ENCODE peak calls at places on chromosomes 16 and 17, in seven cellular contexts. F is heart right ventricle; P is Kasumi-1; J is activated CD4-positive, alpha-beta T cell treated with anti-CD3 and anti-CD28 coated beads, Interleukin-2, amount 50 U/mL, for 1 hour; G is neuronal stem cell; O is astrocyte of the hippocampus; K is fibroblast of mammary gland. T is an unnamed sample.
A peak's percentile ranks its signal among the peaks of the same experiment; 100 is the strongest.

GRCh38 chr16:1276580-1276878 is 20.7 kb downstream of the TPSD1 start:
- DNase-seq in F (no peak), P (no peak), J (no peak), G (no peak), O (no peak), K (no peak), T (no peak)

GRCh38 chr16:22324787-22325597 is 27.8 kb downstream of the POLR3E start:
- DNase-seq in F (no peak), P (no peak), J (no peak), G (no peak), O (no peak), K (peak; percentile 5), T (no peak)

GRCh38 chr16:74825941-74826340 is 51.3 kb upstream of the FA2H start:
- DNase-seq in F (no peak), P (no peak), J (no peak), G (no peak), O (no peak), K (no peak), T (no peak)

GRCh38 chr16:69114976-69115355 is 9.5 kb downstream of the HAS3 start:
- DNase-seq in F (no peak), P (no peak), J (no peak), G (no peak), O (no peak), K (no peak), T (no peak)

GRCh38 chr17:17457680-17458079 is 19.1 kb upstream of the MED9 start:
- DNase-seq in F (no peak), P (no peak), J (no peak), G (no peak), O (no peak), K (no peak), T (no peak)

GRCh38 chr16:14492614-14493013 is 137.4 kb downstream of the PARN start:
- DNase-seq in F (no peak), P (no peak), J (no peak), G (no peak), O (no peak), K (no peak), T (no peak)

GRCh38 chr17:76497979-76498885 is 3.0 kb downstream of the RHBDF2 start:
- DNase-seq in F (peak; percentile 87), P (no peak), J (no peak), G (no peak), O (peak; percentile 90), K (peak; percentile 69), T (no peak)

GRCh38 chr16:25721439-25721838 is 29.7 kb downstream of the HS3ST4 start:
- DNase-seq in F (no peak), P (no peak), J (no peak), G (no peak), O (no peak), K (no peak), T (no peak)

GRCh38 chr17:77124192-77124908 is 16.4 kb upstream of the SEC14L1 start:
- DNase-seq in F (no peak), P (no peak), J (no peak), G (no peak), O (peak; percentile 90), K (peak; percentile 71), T (no peak)

GRCh38 chr17:45302649-45303173 is 14.1 kb downstream of the MAP3K14 start:
- DNase-seq in F (no peak), P (peak; percentile 9), J (no peak), G (no peak), O (peak; percentile 63), K (peak; percentile 76), T (peak; percentile 89)

GRCh38 chr16:88345031-88345942 is 37.5 kb upstream of the ZNF469 start:
- DNase-seq in F (no peak), P (no peak), J (no peak), G (no peak), O (no peak), K (no peak), T (no peak)

GRCh38 chr17:75077490-75078096 is 10.2 kb upstream of the SLC16A5 start:
- DNase-seq in F (peak; percentile 84), P (no peak), J (peak; percentile 50), G (no peak), O (peak; percentile 69), K (no peak), T (no peak)

GRCh38 chr17:46777943-46778915 is 40.3 kb downstream of the WNT3 start:
- DNase-seq in F (no peak), P (peak; percentile 17), J (no peak), G (no peak), O (no peak), K (no peak), T (peak; percentile 2)

GRCh38 chr17:56793947-56794346 is 39.8 kb downstream of the C17orf67 start:
- DNase-seq in F (no peak), P (no peak), J (no peak), G (no peak), O (no peak), K (no peak), T (peak; percentile 87)

GRCh38 chr17:50931003-50931878 is 65.1 kb upstream of the TOB1 start:
- DNase-seq in F (peak; percentile 87), P (peak; percentile 92), J (peak; percentile 40), G (peak; percentile 76), O (peak; percentile 93), K (peak; percentile 79), T (peak; percentile 99)

GRCh38 chr17:7094661-7095064 is 14.6 kb upstream of the CLEC10A start:
- DNase-seq in F (no peak), P (no peak), J (no peak), G (no peak), O (no peak), K (no peak), T (peak; percentile 50)

GRCh38 chr16:1673424-1674151 is 4.5 kb upstream of the JPT2 start:
- DNase-seq in F (no peak), P (no peak), J (no peak), G (no peak), O (no peak), K (no peak), T (no peak)

GRCh38 chr17:31393749-31394146 is 2.3 kb downstream of the RAB11FIP4 start:
- DNase-seq in F (no peak), P (no peak), J (no peak), G (no peak), O (no peak), K (no peak), T (no peak)

GRCh38 chr16:89616576-89617437 is 3.4 kb downstream of the DPEP1 start:
- DNase-seq in F (no peak), P (no peak), J (no peak), G (no peak), O (no peak), K (no peak), T (no peak)

GRCh38 chr17:44901323-44901965 is 2.2 kb upstream of the EFTUD2 start:
- DNase-seq in F (no peak), P (no peak), J (no peak), G (no peak), O (peak; percentile 75), K (peak; percentile 80), T (peak; percentile 37)

GRCh38 chr17:59151007-59151406 is 4.0 kb downstream of the SKA2 start:
- DNase-seq in F (no peak), P (no peak), J (no peak), G (no peak), O (no peak), K (no peak), T (no peak)

GRCh38 chr17:8747731-8748130 is 3.1 kb upstream of the CCDC42 start:
- DNase-seq in F (no peak), P (no peak), J (no peak), G (no peak), O (no peak), K (no peak), T (no peak)